ENCODE peak calls at places on chromosome 2, in eight cellular contexts. H is T-helper 22 cell; S is GM20000; Z is activated CD4-positive, alpha-beta T cell treated with anti-CD3 and anti-CD28 coated beads, Interleukin-2, amount 10 ng/mL, durations not matched to agents 7 days and 5 days; J is central memory CD4-positive, alpha-beta T cell; W is HT1080; Y is effector memory CD8-positive, alpha-beta T cell; E is stimulated activated CD8-positive, alpha-beta memory T cell treated with anti-CD3 and anti-CD28 coated beads, Interleukin-7, amount 100 ng/mL, for 1 hour. V is an unnamed sample.

GRCh38 chr2:145186303-145186702 is 666.4 kb upstream of the ZEB2 start:
- DNase-seq in Z (no peak), H (no peak), S (no peak), Y (no peak), W (no peak), J (no peak), E (no peak), V (no peak)

GRCh38 chr2:20062615-20063545 is 11.5 kb upstream of the LAPTM4A start:
- DNase-seq in J (no peak), Z (no peak), Y (no peak), S (no peak), E (no peak), H (no peak), W (peak), V (no peak)

GRCh38 chr2:199692489-199692888 is 158.5 kb downstream of the FTCDNL1 start:
- DNase-seq in Z (no peak), Y (no peak), J (no peak), E (no peak), S (no peak), H (no peak), W (no peak), V (peak)

GRCh38 chr2:219331560-219332213 is 857 bp downstream of the RESP18 start:
- DNase-seq in J (no peak), Z (peak), H (no peak), W (no peak), Y (no peak), S (no peak), E (no peak), V (no peak)

GRCh38 chr2:232860593-232861241 is 9.3 kb upstream of the SNORC start:
- DNase-seq in W (no peak), Y (no peak), S (no peak), Z (no peak), J (no peak), E (no peak), H (no peak), V (no peak)

GRCh38 chr2:142509401-142509800 is 368.1 kb upstream of the KYNU start:
- DNase-seq in J (no peak), H (no peak), Y (no peak), W (no peak), E (no peak), Z (no peak), S (no peak), V (no peak)

GRCh38 chr2:176647325-176648155 is 378.3 kb downstream of the MTX2 start:
- DNase-seq in J (no peak), E (no peak), W (no peak), Z (no peak), H (no peak), Y (no peak), S (no peak), V (no peak)

GRCh38 chr2:168926621-168927386 is 25.7 kb downstream of the G6PC2 start:
- DNase-seq in S (no peak), Y (no peak), W (no peak), H (no peak), Z (no peak), E (no peak), J (no peak), V (no peak)

GRCh38 chr2:155169317-155169716 is 470.8 kb downstream of the KCNJ3 start:
- DNase-seq in H (no peak), Y (no peak), W (no peak), E (no peak), J (no peak), S (no peak), Z (no peak), V (no peak)

GRCh38 chr2:207937818-207938217 is 87.5 kb downstream of the PLEKHM3 start:
- DNase-seq in Y (no peak), H (no peak), W (no peak), E (no peak), Z (no peak), S (no peak), J (no peak), V (no peak)

GRCh38 chr2:172865422-172865821 is 129.8 kb downstream of the RAPGEF4 start:
- DNase-seq in H (no peak), J (no peak), Z (no peak), E (no peak), W (peak), S (no peak), Y (no peak), V (no peak)

GRCh38 chr2:164009801-164010337 is 274.1 kb upstream of the FIGN start:
- DNase-seq in J (no peak), E (no peak), H (no peak), Z (no peak), S (no peak), Y (no peak), W (no peak), V (no peak)

GRCh38 chr2:240965296-240965904 is 33.0 kb upstream of the SNED1 start:
- DNase-seq in E (no peak), S (no peak), H (no peak), W (no peak), J (no peak), Y (no peak), Z (no peak), V (no peak)

GRCh38 chr2:222903234-222904220 is 42.7 kb downstream of the ACSL3 start:
- DNase-seq in H (no peak), E (no peak), W (peak), S (peak), J (peak), Z (peak), Y (peak), V (no peak)

GRCh38 chr2:109454304-109454703 is 159.5 kb downstream of the SEPTIN10 start:
- DNase-seq in Y (no peak), H (no peak), W (no peak), Z (no peak), J (no peak), S (no peak), E (no peak), V (no peak)

GRCh38 chr2:224379986-224380385 is 21.9 kb downstream of the FAM124B start:
- DNase-seq in H (no peak), Y (no peak), S (no peak), W (no peak), J (no peak), Z (no peak), E (no peak), V (no peak)

GRCh38 chr2:50546790-50547189 is 485.1 kb downstream of the NRXN1 start:
- DNase-seq in J (no peak), H (no peak), E (no peak), Y (no peak), W (peak), S (no peak), Z (no peak), V (no peak)

V was measured in lung.